ENCODE peak calls at places on chromosomes 3 and 15, in four cellular contexts. D is lung, Q is IMR-90, J is breast epithelium. H is an unnamed sample.

GRCh38 chr3:42662037-42662812 is 8.7 kb downstream of the ZBTB47 start:
- DNase-seq in D (no peak), Q (no peak), J (no peak), H (no peak)

GRCh38 chr3:31704651-31705179 is 172.0 kb downstream of the STT3B start:
- DNase-seq in D (peak; percentile 57), Q (peak; percentile 92), J (peak; percentile 75), H (peak; percentile 55)

GRCh38 chr3:61141697-61142096 is 109.6 kb downstream of the FHIT start:
- DNase-seq in D (no peak), Q (no peak), J (no peak), H (no peak)

GRCh38 chr3:43373588-43373935 is 87.2 kb downstream of the SNRK start:
- DNase-seq in D (no peak), Q (peak; percentile 42), J (no peak), H (no peak)

GRCh38 chr15:90540768-90541167 is 11.0 kb downstream of the CRTC3 start:
- DNase-seq in D (no peak), Q (no peak), J (no peak), H (no peak)

GRCh38 chr3:55906896-55907295 is 419.8 kb upstream of the WNT5A start:
- DNase-seq in D (no peak), Q (peak; percentile 12), J (no peak), H (no peak)

GRCh38 chr15:100021653-100022052 is 288.4 kb upstream of the LYSMD4 start:
- DNase-seq in D (no peak), Q (no peak), J (no peak), H (no peak)

GRCh38 chr3:184724662-184725061 is 12.8 kb upstream of the MAGEF1 start:
- DNase-seq in D (no peak), Q (no peak), J (no peak), H (no peak)

GRCh38 chr15:65336767-65337435 is 32.4 kb downstream of the RNU5B-1 start:
- DNase-seq in D (no peak), Q (no peak), J (no peak), H (no peak)

GRCh38 chr15:63583027-63583426 is 14.2 kb upstream of the FBXL22 start:
- DNase-seq in D (no peak), Q (peak; percentile 92), J (no peak), H (no peak)

GRCh38 chr3:153768559-153769469 is 352.4 kb upstream of the ARHGEF26 start:
- DNase-seq in D (peak; percentile 45), Q (peak; percentile 61), J (no peak), H (peak; percentile 64)

GRCh38 chr3:66393486-66394260 is 107.1 kb downstream of the LRIG1 start:
- DNase-seq in D (no peak), Q (peak; percentile 14), J (no peak), H (no peak)

GRCh38 chr3:21751891-21752290 is 881 bp upstream of the ZNF385D start:
- DNase-seq in D (no peak), Q (no peak), J (no peak), H (no peak)

GRCh38 chr3:72999971-73000370 is 3.4 kb downstream of the PPP4R2 start:
- DNase-seq in D (no peak), Q (no peak), J (no peak), H (no peak)

GRCh38 chr3:14429689-14430452 is 27.5 kb downstream of the SLC6A6 start:
- DNase-seq in D (no peak), Q (no peak), J (no peak), H (no peak)

GRCh38 chr3:47161983-47162694 is 1.8 kb downstream of the SETD2 start:
- DNase-seq in D (no peak), Q (no peak), J (no peak), H (no peak)

GRCh38 chr3:62723171-62723570 is 152.0 kb downstream of the CADPS start:
- DNase-seq in D (no peak), Q (no peak), J (no peak), H (no peak)
- H3K27ac ChIP-seq in D (no peak overlapping the region), Q (no peak overlapping the region), J (no peak overlapping the region), H (no peak overlapping the region)

GRCh38 chr3:102123590-102124190 is 274.4 kb downstream of the NFKBIZ start:
- DNase-seq in D (no peak), Q (peak; percentile 21), J (no peak), H (no peak)

GRCh38 chr3:102125197-102125993 is 276.1 kb downstream of the NFKBIZ start:
- DNase-seq in D (no peak), Q (no peak), J (no peak), H (no peak)

GRCh38 chr3:102124301-102125158 is 275.2 kb downstream of the NFKBIZ start:
- DNase-seq in D (no peak), Q (peak; percentile 36), J (no peak), H (no peak)

GRCh38 chr3:102122527-102122926 is 273.2 kb downstream of the NFKBIZ start:
- DNase-seq in D (no peak), Q (no peak), J (no peak), H (no peak)

DNA sequence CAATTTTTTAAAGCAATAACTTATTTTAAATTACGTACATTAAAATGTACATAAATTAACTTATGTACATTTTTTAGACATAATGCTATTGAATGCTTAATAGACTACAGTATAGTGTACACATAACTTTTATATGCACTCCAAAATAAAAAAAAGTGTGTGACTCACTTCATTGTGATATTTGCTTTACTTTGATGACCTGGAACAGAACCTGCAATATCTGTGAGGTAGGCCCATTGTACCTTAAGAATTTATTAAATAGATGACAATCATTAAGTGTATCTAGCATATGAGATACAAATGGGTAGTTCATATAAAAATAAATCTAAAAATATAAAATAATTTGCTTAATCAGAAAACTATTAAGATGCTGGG is 276.7 kb downstream of the NFKBIZ start:
- DNase-seq in D (no peak), Q (no peak), J (no peak), H (no peak)
- H3K27ac ChIP-seq in D (no peak overlapping the region), Q (no peak overlapping the region), J (no peak overlapping the region), H (peak overlapping the region; percentile 54)

DNA sequence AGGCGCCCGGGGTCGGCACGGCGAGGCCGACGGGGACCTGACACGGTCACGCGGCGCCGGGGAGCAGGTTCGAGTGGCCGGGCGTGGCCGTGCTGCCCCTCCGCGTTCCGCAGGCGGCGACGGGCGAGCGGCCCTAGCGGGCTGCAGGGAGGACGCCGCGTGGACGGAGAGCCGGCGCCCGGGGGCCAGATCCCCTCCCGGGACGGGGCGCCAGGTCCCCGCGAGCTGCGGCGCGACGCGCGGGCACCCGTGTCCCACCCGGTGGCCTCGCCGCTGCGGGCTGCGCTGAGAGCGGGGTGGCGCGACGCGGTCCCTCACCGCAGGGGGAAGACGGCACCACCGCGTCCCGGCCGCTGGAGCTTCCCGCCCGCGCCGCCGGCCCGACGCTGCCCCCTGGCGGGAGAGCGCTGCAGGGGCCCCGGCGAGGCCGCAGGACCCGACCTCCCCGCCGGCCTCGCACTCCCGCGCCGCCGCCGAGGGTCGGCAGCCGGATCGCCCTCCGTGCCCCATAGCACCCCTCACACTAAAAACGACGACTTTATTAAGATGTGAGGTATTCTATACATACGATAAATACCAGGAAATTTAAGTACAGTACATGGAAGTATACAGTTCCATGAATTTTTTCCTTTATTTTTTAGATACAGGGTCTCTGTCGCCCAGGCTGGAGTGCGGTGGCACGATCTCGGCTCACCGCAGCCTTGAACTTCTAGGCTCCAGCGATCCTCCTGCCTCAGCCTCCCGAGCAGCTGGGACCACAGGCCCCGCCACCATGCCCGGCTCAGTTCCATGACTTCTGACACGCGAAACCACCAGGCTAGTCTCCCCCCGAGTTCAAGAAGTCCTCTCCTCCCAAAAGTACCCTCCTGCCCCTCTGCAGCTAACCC is 1.3 kb upstream of the PIGZ start:
- DNase-seq in D (peak; percentile 48), Q (peak; percentile 35), J (no peak), H (no peak)
- H3K27ac ChIP-seq in D (peak overlapping the region; percentile 34), Q (no peak overlapping the region), J (peak overlapping the region; percentile 72), H (peak overlapping the region; percentile 82)

GRCh38 chr3:38268522-38268921 is 2.9 kb downstream of the SLC22A13 start:
- DNase-seq in D (no peak), Q (no peak), J (no peak), H (no peak)
- H3K27ac ChIP-seq in D (no peak overlapping the region), Q (no peak overlapping the region), J (no peak overlapping the region), H (no peak overlapping the region)

GRCh38 chr15:51062736-51063135 is 32.0 kb downstream of the TNFAIP8L3 start:
- DNase-seq in D (no peak), Q (no peak), J (no peak), H (no peak)
- H3K27ac ChIP-seq in D (no peak overlapping the region), Q (no peak overlapping the region), J (no peak overlapping the region), H (no peak overlapping the region)

GRCh38 chr3:50575372-50575771 is 6.0 kb downstream of the HEMK1 start:
- DNase-seq in D (no peak), Q (peak; percentile 20), J (no peak), H (no peak)
- H3K27ac ChIP-seq in D (no peak overlapping the region), Q (no peak overlapping the region), J (no peak overlapping the region), H (no peak overlapping the region)

GRCh38 chr15:95718441-95718840 is 612.1 kb upstream of the NR2F2 start:
- DNase-seq in D (no peak), Q (no peak), J (no peak), H (no peak)

GRCh38 chr15:95715116-95715888 is 615.2 kb upstream of the NR2F2 start:
- DNase-seq in D (no peak), Q (peak; percentile 38), J (no peak), H (no peak)

GRCh38 chr15:95713315-95713714 is 617.2 kb upstream of the NR2F2 start:
- DNase-seq in D (no peak), Q (no peak), J (no peak), H (no peak)

GRCh38 chr15:95716708-95717107 is 613.8 kb upstream of the NR2F2 start:
- DNase-seq in D (no peak), Q (no peak), J (no peak), H (no peak)

GRCh38 chr15:95715919-95716318 is 614.6 kb upstream of the NR2F2 start:
- DNase-seq in D (no peak), Q (no peak), J (no peak), H (no peak)
- H3K27ac ChIP-seq in D (no peak overlapping the region), Q (no peak overlapping the region), J (no peak overlapping the region), H (no peak overlapping the region)